ENCODE peak calls at places on chromosome 11, in nine cellular contexts. J is T follicular helper cell; E is stimulated activated CD4-positive, alpha-beta T cell treated with anti-CD3 and anti-CD28 coated beads, Interleukin-1b, Interleukin-23, amount 100 ng/mL, for 48 hours; B is COR-L47; L is mucosa of gallbladder; I is endothelial cell; O is WTC11; Z is hippocampal formation; H is tibial nerve. C is an unnamed sample.
A peak's percentile ranks its signal among the peaks of the same experiment; 100 is the strongest.

GRCh38 chr11:92322225-92322624 is 97.6 kb downstream of the FAT3 start:
- DNase-seq in L (no peak), E (no peak), H (no peak), B (no peak), Z (no peak), I (no peak), O (no peak), J (no peak), C (no peak)

GRCh38 chr11:86551286-86551685 is 121.1 kb downstream of the ME3 start:
- DNase-seq in E (no peak), O (no peak), H (no peak), J (no peak), B (no peak), I (no peak), L (peak; percentile 65), Z (no peak), C (no peak)

GRCh38 chr11:75029836-75030631 is 41.3 kb downstream of the NEU3 start:
- DNase-seq in E (no peak), L (peak; percentile 8), I (no peak), Z (no peak), B (no peak), H (no peak), O (no peak), J (no peak), C (no peak)

GRCh38 chr11:65821107-65821506 is 12.7 kb upstream of the SNX32 start:
- DNase-seq in B (peak; percentile 93), O (no peak), L (no peak), E (no peak), J (no peak), Z (no peak), H (no peak), I (no peak), C (peak; percentile 63)

GRCh38 chr11:91243065-91243464 is 981.6 kb upstream of the FAT3 start:
- DNase-seq in O (no peak), B (no peak), I (no peak), Z (no peak), E (no peak), J (no peak), H (no peak), L (no peak), C (no peak)

GRCh38 chr11:118607401-118608267 is at the start of gene PHLDB1:
- DNase-seq in Z (peak; percentile 85), J (peak; percentile 39), L (no peak), O (peak; percentile 57), E (peak; percentile 32), H (peak; percentile 67), I (peak; percentile 62), B (peak; percentile 50), C (peak; percentile 48)

GRCh38 chr11:13962562-13963168 is at the start of gene SPON1:
- DNase-seq in I (peak; percentile 79), H (no peak), J (peak; percentile 18), L (peak; percentile 62), O (peak; percentile 73), B (peak; percentile 8), Z (peak; percentile 34), E (peak; percentile 39), C (no peak)

GRCh38 chr11:134973801-134974200 is 561.8 kb upstream of the B3GAT1 start:
- DNase-seq in Z (no peak), H (no peak), B (no peak), O (no peak), I (no peak), E (no peak), L (no peak), J (no peak), C (no peak)

GRCh38 chr11:66973956-66974585 is 1.0 kb upstream of the C11orf86 start:
- DNase-seq in L (no peak), Z (no peak), O (no peak), B (no peak), E (no peak), J (no peak), H (no peak), I (no peak), C (no peak)

GRCh38 chr11:115924744-115925567 is 420.7 kb upstream of the CADM1 start:
- DNase-seq in B (no peak), I (no peak), O (no peak), H (no peak), J (no peak), E (peak; percentile 38), Z (no peak), L (no peak), C (no peak)

GRCh38 chr11:86058360-86058759 is 10.5 kb downstream of the PICALM start:
- DNase-seq in B (no peak), J (no peak), L (no peak), H (no peak), I (no peak), E (no peak), Z (no peak), O (no peak), C (no peak)

GRCh38 chr11:44886765-44887164 is 63.9 kb downstream of the TP53I11 start:
- DNase-seq in I (no peak), O (no peak), B (no peak), E (no peak), Z (no peak), H (no peak), J (no peak), L (no peak), C (no peak)

GRCh38 chr11:76635991-76636520 is 34.5 kb downstream of the LRRC32 start:
- DNase-seq in Z (no peak), E (no peak), J (no peak), H (no peak), O (no peak), I (no peak), L (no peak), B (no peak), C (no peak)

GRCh38 chr11:69080361-69080973 is 31.7 kb downstream of the TPCN2 start:
- DNase-seq in J (no peak), B (no peak), L (no peak), E (no peak), Z (no peak), I (no peak), O (no peak), H (no peak), C (no peak)

GRCh38 chr11:65861165-65861505 is 902 bp downstream of the MUS81 start:
- DNase-seq in H (no peak), E (no peak), L (no peak), O (no peak), B (no peak), I (no peak), J (no peak), Z (no peak), C (no peak)

GRCh38 chr11:14413307-14414072 is 54.5 kb upstream of the RRAS2 start:
- DNase-seq in J (no peak), E (peak; percentile 6), Z (no peak), I (peak; percentile 36), H (no peak), B (no peak), L (peak; percentile 14), O (peak; percentile 64), C (no peak)

C was measured in NCI-H345.